ENCODE peak calls at places on chromosomes 12 and 14, in four cellular contexts. F is heart left ventricle, Q is breast epithelium, R is stomach. H is an unnamed sample.
A peak's percentile ranks its signal among the peaks of the same experiment; 100 is the strongest.

GRCh38 chr14:23696706-23697239 is 60.6 kb downstream of the DHRS2 start:
- DNase-seq in F (no peak), Q (no peak), R (no peak), H (no peak)

GRCh38 chr14:97095269-97095668 is 298.1 kb downstream of the VRK1 start:
- DNase-seq in F (no peak), Q (no peak), R (no peak), H (no peak)

GRCh38 chr12:53443955-53444354 is 2.4 kb downstream of the PRR13 start:
- DNase-seq in F (no peak), Q (no peak), R (peak; percentile 49), H (peak; percentile 44)

GRCh38 chr12:20264608-20265114 is 103.7 kb upstream of the PDE3A start:
- DNase-seq in F (no peak), Q (no peak), R (no peak), H (no peak)

GRCh38 chr12:4555804-4556203 is 6.2 kb upstream of the DYRK4 start:
- DNase-seq in F (no peak), Q (no peak), R (no peak), H (no peak)

GRCh38 chr12:81644503-81644902 is 114.6 kb downstream of the PPFIA2 start:
- DNase-seq in F (no peak), Q (no peak), R (no peak), H (no peak)

GRCh38 chr12:116257213-116257612 is 20.3 kb downstream of the MED13L start:
- DNase-seq in F (no peak), Q (no peak), R (no peak), H (peak; percentile 40)

GRCh38 chr12:122918827-122919226 is 22.9 kb upstream of the VPS37B start:
- DNase-seq in F (no peak), Q (no peak), R (no peak), H (no peak)

GRCh38 chr14:61234215-61234916 is 46.8 kb downstream of the TMEM30B start:
- DNase-seq in F (no peak), Q (no peak), R (no peak), H (no peak)

GRCh38 chr14:105028251-105028927 is 7.5 kb upstream of the CDCA4 start:
- DNase-seq in F (no peak), Q (peak; percentile 39), R (no peak), H (no peak)

GRCh38 chr12:107986183-107986582 is 142.9 kb upstream of the WSCD2 start:
- DNase-seq in F (no peak), Q (no peak), R (no peak), H (no peak)

GRCh38 chr12:70045036-70045435 is 198.2 kb upstream of the CNOT2 start:
- DNase-seq in F (peak; percentile 27), Q (no peak), R (no peak), H (no peak)

GRCh38 chr12:94679554-94679953 is 29.2 kb upstream of the TMCC3 start:
- DNase-seq in F (no peak), Q (no peak), R (no peak), H (no peak)

GRCh38 chr12:70581199-70581598 is 56.0 kb downstream of the PTPRB start:
- DNase-seq in F (no peak), Q (no peak), R (no peak), H (no peak)

GRCh38 chr14:99600232-99600888 is 3.6 kb downstream of the CCDC85C start:
- DNase-seq in F (no peak), Q (no peak), R (no peak), H (no peak)
- H3K4me1 ChIP-seq in F (peaks cover 75% of the 10 kb centered on the region), Q (peaks cover 14% of the 10 kb centered on the region), R (peaks cover 83% of the 10 kb centered on the region), H (peaks cover 84% of the 10 kb centered on the region)

DNA sequence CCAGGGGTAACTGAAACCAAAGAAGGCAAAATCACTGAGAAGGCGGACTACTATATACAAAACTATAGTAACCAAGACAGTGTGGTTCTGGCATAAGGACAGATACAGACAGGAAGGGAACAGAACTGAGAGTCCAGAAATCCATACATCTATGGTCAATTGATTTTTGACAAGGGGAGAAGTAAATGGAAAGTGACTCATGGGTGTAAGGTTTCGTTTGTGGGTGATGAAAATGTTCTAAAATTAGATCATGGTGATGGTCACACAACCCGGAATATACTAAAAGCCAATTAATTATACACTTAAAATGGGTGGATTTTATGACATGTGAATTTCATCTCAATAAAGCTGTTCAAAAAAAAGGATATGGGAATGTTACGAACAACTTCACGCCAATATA is 18.7 kb downstream of the ANGEL1 start:
- DNase-seq in F (no peak), Q (no peak), R (no peak), H (no peak)
- H3K36me3 ChIP-seq in F (peaks cover 61% of the 10 kb centered on the region), Q (peaks cover 5% of the 10 kb centered on the region), R (peaks cover 17% of the 10 kb centered on the region), H (peaks cover 28% of the 10 kb centered on the region)

GRCh38 chr12:6216581-6216980 is 16.4 kb downstream of the CD9 start:
- DNase-seq in F (no peak), Q (no peak), R (no peak), H (no peak)
- H3K4me1 ChIP-seq in F (peaks cover 39% of the 10 kb centered on the region), Q (peaks cover 41% of the 10 kb centered on the region), R (peaks cover 66% of the 10 kb centered on the region), H (peaks cover 26% of the 10 kb centered on the region)

DNA sequence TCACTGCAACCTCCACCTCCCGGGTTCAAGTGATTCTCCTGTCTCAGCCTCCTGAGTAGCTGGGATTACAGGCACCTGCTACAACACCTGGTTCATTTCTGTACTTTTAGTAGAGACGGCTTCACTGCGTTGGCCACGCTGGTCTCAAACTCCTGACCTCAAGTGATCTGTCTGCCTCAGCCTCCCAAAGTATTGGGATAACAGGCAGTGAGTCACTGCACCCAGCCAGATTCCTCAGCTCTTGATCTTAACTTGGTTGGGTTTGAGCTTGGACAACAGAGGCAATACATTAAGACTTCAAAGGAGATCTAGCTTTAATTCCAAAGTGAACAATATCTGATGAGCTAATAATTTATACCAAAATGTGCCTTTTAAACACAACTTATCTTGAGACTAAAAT is 5.6 kb downstream of the DAZAP2 start:
- DNase-seq in F (no peak), Q (no peak), R (no peak), H (no peak)
- H3K36me3 ChIP-seq in F (peaks cover 43% of the 10 kb centered on the region), Q (peaks cover 5% of the 10 kb centered on the region), R (peaks cover 51% of the 10 kb centered on the region), H (peaks cover 9% of the 10 kb centered on the region)